ENCODE peak calls at places on chromosome 6, in four cellular contexts. One of them, this sample, is unnamed.

GRCh38 chr6:142187209-142187608 is 40.1 kb downstream of the VTA1 start:
- DNase-seq in heart right ventricle: peak; percentile 39
- DNase-seq in kidney: no peak
- DNase-seq in breast epithelium: no peak
- DNase-seq in this sample: peak; percentile 65

GRCh38 chr6:18473765-18474164 is 86.6 kb downstream of the RNF144B start:
- DNase-seq in heart right ventricle: no peak
- DNase-seq in kidney: no peak
- DNase-seq in breast epithelium: no peak
- DNase-seq in this sample: no peak

GRCh38 chr6:36350681-36351091 is 14.0 kb upstream of the BNIP5 start:
- DNase-seq in heart right ventricle: no peak
- DNase-seq in kidney: peak; percentile 86
- DNase-seq in breast epithelium: no peak
- DNase-seq in this sample: peak; percentile 62

GRCh38 chr6:69601132-69601531 is 195.7 kb downstream of the LMBRD1 start:
- DNase-seq in heart right ventricle: no peak
- DNase-seq in kidney: no peak
- DNase-seq in breast epithelium: no peak
- DNase-seq in this sample: no peak

GRCh38 chr6:157089258-157089657 is 234.1 kb downstream of the TMEM242 start:
- DNase-seq in heart right ventricle: no peak
- DNase-seq in kidney: no peak
- DNase-seq in breast epithelium: no peak
- DNase-seq in this sample: no peak

GRCh38 chr6:126341126-126341525 is 1.2 kb downstream of the CENPW start:
- DNase-seq in heart right ventricle: no peak
- DNase-seq in kidney: no peak
- DNase-seq in breast epithelium: no peak
- DNase-seq in this sample: no peak

GRCh38 chr6:113909224-113909856 is 52.2 kb downstream of the MARCKS start:
- DNase-seq in heart right ventricle: no peak
- DNase-seq in kidney: no peak
- DNase-seq in breast epithelium: no peak
- DNase-seq in this sample: no peak

GRCh38 chr6:11043961-11044711 is at the start of gene ELOVL2:
- DNase-seq in heart right ventricle: peak; percentile 49
- DNase-seq in kidney: no peak
- DNase-seq in breast epithelium: no peak
- DNase-seq in this sample: no peak

GRCh38 chr6:139370707-139371345 is 3.6 kb downstream of the CITED2 start:
- DNase-seq in heart right ventricle: no peak
- DNase-seq in kidney: no peak
- DNase-seq in breast epithelium: no peak
- DNase-seq in this sample: no peak

GRCh38 chr6:88650029-88650619 is 313.3 kb downstream of the RNGTT start:
- DNase-seq in heart right ventricle: no peak
- DNase-seq in kidney: no peak
- DNase-seq in breast epithelium: no peak
- DNase-seq in this sample: no peak

GRCh38 chr6:16130932-16131387 is 2.1 kb downstream of the MYLIP start:
- DNase-seq in heart right ventricle: no peak
- DNase-seq in kidney: no peak
- DNase-seq in breast epithelium: peak; percentile 41
- DNase-seq in this sample: no peak

GRCh38 chr6:126176266-126176665 is 163.6 kb upstream of the CENPW start:
- DNase-seq in heart right ventricle: no peak
- DNase-seq in kidney: no peak
- DNase-seq in breast epithelium: no peak
- DNase-seq in this sample: no peak

GRCh38 chr6:36906539-36906938 is 20.8 kb downstream of the C6orf89 start:
- DNase-seq in heart right ventricle: peak; percentile 67
- DNase-seq in kidney: peak; percentile 40
- DNase-seq in breast epithelium: peak; percentile 57
- DNase-seq in this sample: no peak

GRCh38 chr6:20661721-20662120 is 127.5 kb downstream of the CDKAL1 start:
- DNase-seq in heart right ventricle: no peak
- DNase-seq in kidney: no peak
- DNase-seq in breast epithelium: no peak
- DNase-seq in this sample: no peak

GRCh38 chr6:132209351-132209750 is 191.9 kb downstream of the MOXD1 start:
- DNase-seq in heart right ventricle: no peak
- DNase-seq in kidney: no peak
- DNase-seq in breast epithelium: no peak
- DNase-seq in this sample: no peak

GRCh38 chr6:45420083-45420908 is 42.6 kb upstream of the SUPT3H start:
- DNase-seq in heart right ventricle: no peak
- DNase-seq in kidney: peak; percentile 72
- DNase-seq in breast epithelium: peak; percentile 34
- DNase-seq in this sample: no peak

GRCh38 chr6:45417461-45417860 is 39.7 kb upstream of the SUPT3H start:
- DNase-seq in heart right ventricle: no peak
- DNase-seq in kidney: no peak
- DNase-seq in breast epithelium: no peak
- DNase-seq in this sample: no peak

GRCh38 chr6:45420909-45421699 is 43.4 kb upstream of the SUPT3H start:
- DNase-seq in heart right ventricle: no peak
- DNase-seq in kidney: no peak
- DNase-seq in breast epithelium: no peak
- DNase-seq in this sample: no peak

GRCh38 chr6:45421700-45422540 is 44.2 kb upstream of the SUPT3H start:
- DNase-seq in heart right ventricle: peak; percentile 57
- DNase-seq in kidney: peak; percentile 90
- DNase-seq in breast epithelium: no peak
- DNase-seq in this sample: no peak

DNA sequence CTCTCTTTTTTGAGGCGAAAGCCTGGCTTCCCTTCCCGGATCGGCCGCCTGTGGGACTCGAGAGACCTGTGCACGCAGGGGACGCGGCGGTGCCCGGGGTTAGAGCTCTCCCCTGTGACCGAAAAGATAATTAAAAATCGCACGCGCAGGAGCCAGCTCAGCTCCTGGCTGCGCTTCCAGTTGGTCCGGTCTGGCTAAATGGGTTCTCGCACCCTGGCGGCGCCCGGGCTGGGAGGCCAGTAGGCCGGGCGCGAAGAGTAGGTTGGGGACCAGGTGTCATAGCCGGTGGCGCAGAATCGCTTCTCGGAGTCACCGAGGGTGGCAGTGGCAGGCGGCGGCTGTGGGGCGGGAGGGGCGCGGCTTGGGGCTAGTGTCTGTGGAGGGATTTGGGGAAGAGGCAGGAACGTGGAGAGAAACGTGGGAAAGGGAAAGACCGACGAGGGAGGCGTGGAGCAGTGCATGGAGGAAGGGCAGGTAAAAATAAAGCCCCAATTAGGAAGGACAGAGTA is 41.9 kb upstream of the SUPT3H start:
- DNase-seq in heart right ventricle: peak; percentile 47
- DNase-seq in kidney: peak; percentile 88
- DNase-seq in breast epithelium: peak; percentile 60
- DNase-seq in this sample: no peak
- H3K4me3 ChIP-seq in heart right ventricle: peak overlapping the region; percentile 30
- H3K4me3 ChIP-seq in kidney: peak overlapping the region; percentile 53
- H3K4me3 ChIP-seq in breast epithelium: peak overlapping the region; percentile 93
- H3K4me3 ChIP-seq in this sample: peak overlapping the region; percentile 18

GRCh38 chr6:146913842-146914562 is 290.2 kb upstream of the STXBP5 start:
- DNase-seq in heart right ventricle: peak; percentile 39
- DNase-seq in kidney: peak; percentile 91
- DNase-seq in breast epithelium: peak; percentile 79
- DNase-seq in this sample: peak; percentile 75

GRCh38 chr6:146916435-146917015 is 287.7 kb upstream of the STXBP5 start:
- DNase-seq in heart right ventricle: no peak
- DNase-seq in kidney: no peak
- DNase-seq in breast epithelium: no peak
- DNase-seq in this sample: no peak

GRCh38 chr6:146915671-146916127 is 288.5 kb upstream of the STXBP5 start:
- DNase-seq in heart right ventricle: no peak
- DNase-seq in kidney: no peak
- DNase-seq in breast epithelium: no peak
- DNase-seq in this sample: no peak

GRCh38 chr6:146912730-146913680 is 291.2 kb upstream of the STXBP5 start:
- DNase-seq in heart right ventricle: no peak
- DNase-seq in kidney: no peak
- DNase-seq in breast epithelium: no peak
- DNase-seq in this sample: no peak

DNA sequence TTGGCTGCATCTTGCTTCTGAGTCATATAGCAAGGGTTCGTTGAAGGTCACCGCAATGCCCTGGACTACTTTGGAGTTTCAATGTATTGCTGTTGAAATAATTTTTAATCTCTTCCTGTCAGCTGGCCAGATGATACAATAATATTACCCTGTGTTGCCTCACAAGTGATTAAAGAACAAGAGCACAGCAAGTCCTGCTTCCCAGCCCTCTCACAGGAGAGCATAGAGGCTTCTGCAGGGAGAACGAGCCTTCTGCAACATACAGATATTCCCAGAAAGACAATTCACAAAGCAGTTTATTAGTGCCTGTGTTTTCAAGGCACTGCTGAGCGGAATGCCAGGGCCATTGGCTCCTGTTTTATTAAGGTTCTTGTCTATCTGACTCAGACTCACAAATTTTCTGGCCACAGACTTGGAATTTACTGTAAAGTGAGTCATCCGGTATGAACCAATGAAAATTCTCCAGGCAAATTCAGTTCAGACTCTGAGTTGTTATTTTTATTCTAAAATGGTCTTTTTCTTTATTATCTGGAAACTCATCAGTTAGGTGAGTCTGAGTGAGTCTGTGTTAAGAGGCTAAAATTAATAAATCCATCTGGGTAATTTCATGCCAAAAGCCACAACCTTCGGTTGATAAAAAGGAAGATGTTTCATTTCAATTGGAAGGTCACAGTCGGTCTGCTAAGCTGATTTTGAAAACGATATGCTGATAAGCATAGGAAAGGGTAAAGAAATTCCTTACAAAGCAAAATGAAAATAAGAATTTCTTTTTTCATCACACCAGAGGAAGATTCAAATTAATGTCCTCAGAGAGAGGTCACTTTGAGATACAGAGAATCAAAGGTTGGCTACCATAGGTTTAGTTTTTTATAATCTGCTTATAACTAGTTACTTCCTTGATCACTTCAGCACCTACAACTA is 289.4 kb upstream of the STXBP5 start:
- DNase-seq in heart right ventricle: no peak
- DNase-seq in kidney: no peak
- DNase-seq in breast epithelium: peak; percentile 49
- DNase-seq in this sample: peak; percentile 64
- H3K27ac ChIP-seq in heart right ventricle: peak overlapping the region; percentile 55
- H3K27ac ChIP-seq in kidney: peak overlapping the region; percentile 44
- H3K27ac ChIP-seq in breast epithelium: peak overlapping the region; percentile 80
- H3K27ac ChIP-seq in this sample: peak overlapping the region; percentile 48

GRCh38 chr6:31814677-31815024 is 432 bp downstream of the HSPA1L start:
- DNase-seq in heart right ventricle: peak; percentile 93
- DNase-seq in kidney: peak; percentile 98
- DNase-seq in breast epithelium: peak; percentile 98
- DNase-seq in this sample: peak; percentile 96

GRCh38 chr6:31815025-31815838 is at the start of the genes HSPA1A and HSPA1L:
- DNase-seq in heart right ventricle: peak; percentile 92
- DNase-seq in kidney: peak; percentile 98
- DNase-seq in breast epithelium: peak; percentile 97
- DNase-seq in this sample: peak; percentile 98

GRCh38 chr6:31821301-31822037 is 6.1 kb upstream of the HSPA1B start:
- DNase-seq in heart right ventricle: peak; percentile 83
- DNase-seq in kidney: peak; percentile 91
- DNase-seq in breast epithelium: no peak
- DNase-seq in this sample: peak; percentile 76

GRCh38 chr6:31822038-31822821 is 5.3 kb upstream of the HSPA1B start:
- DNase-seq in heart right ventricle: peak; percentile 78
- DNase-seq in kidney: peak; percentile 92
- DNase-seq in breast epithelium: peak; percentile 87
- DNase-seq in this sample: peak; percentile 95

DNA sequence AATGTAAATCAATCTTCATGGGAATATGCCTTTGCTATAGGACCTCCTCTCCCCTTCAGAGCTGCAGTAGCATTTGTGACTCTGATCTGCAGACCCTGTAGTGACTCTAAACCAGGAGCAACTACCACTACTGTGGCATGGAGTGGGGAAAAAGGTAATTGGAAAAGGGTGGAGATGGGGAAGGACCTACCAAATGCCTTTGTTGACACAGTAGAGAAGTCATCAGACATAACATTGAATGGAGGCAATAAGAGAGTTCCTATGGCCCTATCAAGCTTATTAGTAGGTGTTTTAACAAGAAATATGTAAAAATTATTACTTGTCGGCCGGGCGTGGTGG is 4.7 kb downstream of the HSPA1A start:
- DNase-seq in heart right ventricle: no peak
- DNase-seq in kidney: no peak
- DNase-seq in breast epithelium: no peak
- DNase-seq in this sample: no peak
- H3K4me1 ChIP-seq in heart right ventricle: peaks cover 62% of the 10 kb centered on the region
- H3K4me1 ChIP-seq in kidney: peaks cover 12% of the 10 kb centered on the region
- H3K4me1 ChIP-seq in breast epithelium: peaks cover 4% of the 10 kb centered on the region
- H3K4me1 ChIP-seq in this sample: peaks cover 48% of the 10 kb centered on the region

DNA sequence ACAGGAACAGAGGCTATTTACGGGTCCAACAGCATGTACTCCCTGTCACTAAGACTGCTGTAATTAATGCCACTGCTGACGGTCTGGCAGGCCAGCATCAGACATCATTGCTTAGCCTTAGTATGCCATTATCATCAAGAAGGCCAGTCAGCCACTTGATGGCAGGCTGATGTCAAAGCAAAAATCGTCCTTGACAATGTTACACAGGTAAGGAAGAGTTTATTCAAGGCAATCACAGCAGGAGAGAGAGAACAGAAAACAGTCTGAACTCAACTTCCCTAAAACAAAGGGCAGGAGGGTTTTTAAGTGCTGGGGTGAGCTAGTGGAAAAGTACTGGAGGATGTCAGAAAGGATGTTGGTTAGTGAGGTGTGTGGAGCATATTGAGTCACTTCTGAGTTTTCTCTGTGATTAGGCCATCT is 25.1 kb downstream of the FKBP1C start:
- DNase-seq in heart right ventricle: no peak
- DNase-seq in kidney: no peak
- DNase-seq in breast epithelium: no peak
- DNase-seq in this sample: no peak
- H3K4me3 ChIP-seq in heart right ventricle: no peak overlapping the region
- H3K4me3 ChIP-seq in kidney: no peak overlapping the region
- H3K4me3 ChIP-seq in breast epithelium: no peak overlapping the region
- H3K4me3 ChIP-seq in this sample: no peak overlapping the region

GRCh38 chr6:74715362-74716068 is 490.3 kb downstream of the COL12A1 start:
- DNase-seq in heart right ventricle: no peak
- DNase-seq in kidney: no peak
- DNase-seq in breast epithelium: no peak
- DNase-seq in this sample: no peak

GRCh38 chr6:74717591-74717990 is 488.3 kb downstream of the COL12A1 start:
- DNase-seq in heart right ventricle: no peak
- DNase-seq in kidney: no peak
- DNase-seq in breast epithelium: no peak
- DNase-seq in this sample: no peak

DNA sequence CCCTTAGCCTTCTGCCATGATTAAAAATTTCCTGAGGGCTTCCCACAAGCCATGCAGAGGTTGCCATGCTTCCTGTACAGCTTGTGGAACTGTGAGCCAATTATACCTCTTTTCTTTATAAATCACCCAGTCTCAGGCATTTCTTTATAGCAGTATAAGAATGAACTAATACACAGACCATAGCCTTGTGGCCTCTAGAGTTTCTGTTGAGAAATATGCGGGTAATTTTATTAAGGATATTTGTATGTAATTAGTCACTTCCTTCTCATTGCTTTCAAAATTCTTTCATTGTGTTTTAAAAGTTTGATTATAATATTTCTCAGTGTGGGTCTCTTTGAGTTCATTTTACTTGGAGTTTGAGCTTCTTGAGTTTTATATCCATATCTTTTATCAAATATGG is 484.9 kb downstream of the COL12A1 start:
- DNase-seq in heart right ventricle: no peak
- DNase-seq in kidney: no peak
- DNase-seq in breast epithelium: no peak
- DNase-seq in this sample: no peak
- H3K27ac ChIP-seq in heart right ventricle: no peak overlapping the region
- H3K27ac ChIP-seq in kidney: no peak overlapping the region
- H3K27ac ChIP-seq in breast epithelium: no peak overlapping the region
- H3K27ac ChIP-seq in this sample: no peak overlapping the region